ENCODE peak calls at places on chromosome 15, in nine cellular contexts. One of them, this sample, is unnamed. For H3K27me3, the result is how much of the 10 kb centered on the place peaks cover.

GRCh38 chr15:92719024-92719423 is 63.4 kb upstream of the FAM174B start:
- DNase-seq in testis: no peak
- DNase-seq in stomach: no peak
- DNase-seq in right lobe of liver: no peak
- DNase-seq in spleen: no peak
- DNase-seq in GM12878: no peak
- DNase-seq in ovary: no peak
- DNase-seq in tibial nerve: no peak
- DNase-seq in breast epithelium: no peak
- DNase-seq in this sample: no peak

GRCh38 chr15:65133550-65134200 is at the start of gene PDCD7:
- DNase-seq in testis: peak
- DNase-seq in stomach: peak
- DNase-seq in right lobe of liver: peak
- DNase-seq in spleen: peak
- DNase-seq in GM12878: peak
- DNase-seq in ovary: peak
- DNase-seq in tibial nerve: peak
- DNase-seq in breast epithelium: peak
- DNase-seq in this sample: peak

GRCh38 chr15:73746883-73747282 is 6.3 kb downstream of the INSYN1 start:
- DNase-seq in testis: no peak
- DNase-seq in stomach: no peak
- DNase-seq in right lobe of liver: no peak
- DNase-seq in spleen: no peak
- DNase-seq in GM12878: no peak
- DNase-seq in ovary: no peak
- DNase-seq in tibial nerve: no peak
- DNase-seq in breast epithelium: no peak
- DNase-seq in this sample: no peak

GRCh38 chr15:67857220-67857619 is 17.4 kb upstream of the RNU6-1 start:
- DNase-seq in testis: no peak
- DNase-seq in stomach: no peak
- DNase-seq in right lobe of liver: no peak
- DNase-seq in spleen: no peak
- DNase-seq in GM12878: no peak
- DNase-seq in ovary: no peak
- DNase-seq in tibial nerve: no peak
- DNase-seq in breast epithelium: no peak
- DNase-seq in this sample: no peak

GRCh38 chr15:98649621-98649995 is 1.3 kb downstream of the IGF1R start:
- DNase-seq in testis: no peak
- DNase-seq in stomach: peak
- DNase-seq in right lobe of liver: peak
- DNase-seq in spleen: no peak
- DNase-seq in GM12878: no peak
- DNase-seq in ovary: peak
- DNase-seq in tibial nerve: no peak
- DNase-seq in breast epithelium: no peak
- DNase-seq in this sample: no peak

GRCh38 chr15:68589012-68589411 is 10.2 kb downstream of the CORO2B start:
- DNase-seq in testis: no peak
- DNase-seq in stomach: no peak
- DNase-seq in right lobe of liver: no peak
- DNase-seq in spleen: no peak
- DNase-seq in GM12878: no peak
- DNase-seq in ovary: no peak
- DNase-seq in tibial nerve: no peak
- DNase-seq in breast epithelium: no peak
- DNase-seq in this sample: no peak

GRCh38 chr15:78317145-78317836 is 17.9 kb upstream of the SKIC8 start:
- DNase-seq in testis: no peak
- DNase-seq in stomach: peak
- DNase-seq in right lobe of liver: no peak
- DNase-seq in spleen: peak
- DNase-seq in GM12878: no peak
- DNase-seq in ovary: no peak
- DNase-seq in tibial nerve: no peak
- DNase-seq in breast epithelium: no peak
- DNase-seq in this sample: no peak

GRCh38 chr15:55937040-55937439 is 56.4 kb downstream of the NEDD4 start:
- DNase-seq in testis: no peak
- DNase-seq in stomach: no peak
- DNase-seq in right lobe of liver: no peak
- DNase-seq in spleen: no peak
- DNase-seq in GM12878: no peak
- DNase-seq in ovary: no peak
- DNase-seq in tibial nerve: no peak
- DNase-seq in breast epithelium: no peak
- DNase-seq in this sample: no peak

GRCh38 chr15:69593981-69594966 is 141.7 kb downstream of the RPLP1 start:
- DNase-seq in testis: peak
- DNase-seq in stomach: peak
- DNase-seq in right lobe of liver: peak
- DNase-seq in spleen: no peak
- DNase-seq in GM12878: no peak
- DNase-seq in ovary: peak
- DNase-seq in tibial nerve: peak
- DNase-seq in breast epithelium: peak
- DNase-seq in this sample: no peak

GRCh38 chr15:37824717-37825382 is 109.6 kb upstream of the TMCO5A start:
- DNase-seq in testis: no peak
- DNase-seq in stomach: no peak
- DNase-seq in right lobe of liver: no peak
- DNase-seq in spleen: no peak
- DNase-seq in GM12878: no peak
- DNase-seq in ovary: no peak
- DNase-seq in tibial nerve: no peak
- DNase-seq in breast epithelium: no peak
- DNase-seq in this sample: no peak

GRCh38 chr15:41490355-41490754 is 3.3 kb upstream of the ITPKA start:
- DNase-seq in testis: no peak
- DNase-seq in stomach: no peak
- DNase-seq in right lobe of liver: no peak
- DNase-seq in spleen: no peak
- DNase-seq in GM12878: peak
- DNase-seq in ovary: no peak
- DNase-seq in tibial nerve: no peak
- DNase-seq in breast epithelium: no peak
- DNase-seq in this sample: no peak

GRCh38 chr15:33490703-33491102 is 179.9 kb downstream of the RYR3 start:
- DNase-seq in testis: no peak
- DNase-seq in stomach: no peak
- DNase-seq in right lobe of liver: no peak
- DNase-seq in spleen: no peak
- DNase-seq in GM12878: no peak
- DNase-seq in ovary: no peak
- DNase-seq in tibial nerve: no peak
- DNase-seq in breast epithelium: no peak
- DNase-seq in this sample: no peak

DNA sequence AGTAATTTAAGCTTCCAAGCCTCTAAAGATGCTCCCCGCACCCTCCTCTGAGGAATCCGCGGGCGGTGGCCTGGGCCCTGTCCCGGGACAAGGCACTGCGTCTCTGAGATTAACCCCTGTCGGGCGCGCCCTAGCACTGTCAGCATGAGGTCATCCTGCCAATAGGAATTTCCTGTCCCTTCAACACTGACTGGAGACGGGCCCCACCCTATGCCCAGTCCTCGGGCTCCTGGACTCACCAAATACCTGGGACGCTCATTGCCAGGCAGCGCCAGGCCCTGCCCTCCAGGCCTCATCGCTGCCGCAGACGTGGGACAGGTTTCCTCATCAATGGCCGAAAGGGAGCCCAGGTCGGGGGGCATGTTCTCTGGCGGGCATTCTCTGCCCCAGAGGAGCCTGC is 67.6 kb upstream of the SH3GL3 start:
- DNase-seq in testis: no peak
- DNase-seq in stomach: no peak
- DNase-seq in right lobe of liver: no peak
- DNase-seq in spleen: no peak
- DNase-seq in GM12878: no peak
- DNase-seq in ovary: no peak
- DNase-seq in tibial nerve: no peak
- DNase-seq in breast epithelium: no peak
- DNase-seq in this sample: no peak
- H3K4me3 ChIP-seq in testis: peak
- H3K4me3 ChIP-seq in stomach: no peak
- H3K4me3 ChIP-seq in right lobe of liver: no peak
- H3K4me3 ChIP-seq in spleen: no peak
- H3K4me3 ChIP-seq in GM12878: no peak
- H3K4me3 ChIP-seq in ovary: no peak
- H3K4me3 ChIP-seq in tibial nerve: no peak
- H3K4me3 ChIP-seq in breast epithelium: peak
- H3K4me3 ChIP-seq in this sample: peak

DNA sequence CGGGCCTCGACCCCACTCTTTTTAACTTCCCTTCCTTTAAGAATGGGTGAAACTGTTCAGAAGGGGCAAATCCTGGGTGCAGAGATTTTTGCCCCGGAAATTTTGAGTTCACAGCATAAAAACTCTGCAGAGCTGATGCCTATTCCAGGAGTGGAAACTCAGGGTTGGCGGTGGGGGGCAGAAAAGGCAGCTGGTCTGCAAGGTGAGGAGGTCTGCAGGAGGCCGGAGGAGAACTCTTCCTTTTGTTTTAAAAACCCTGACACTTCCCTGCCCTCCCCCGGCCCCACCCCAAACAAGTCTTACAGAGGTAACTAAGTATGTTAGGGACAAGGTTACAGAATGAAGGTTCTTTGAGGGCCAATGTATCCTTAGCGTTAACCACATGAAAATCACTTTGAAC is 276.5 kb upstream of the NR2F2 start:
- DNase-seq in testis: no peak
- DNase-seq in stomach: no peak
- DNase-seq in right lobe of liver: no peak
- DNase-seq in spleen: no peak
- DNase-seq in GM12878: no peak
- DNase-seq in ovary: no peak
- DNase-seq in tibial nerve: no peak
- DNase-seq in breast epithelium: no peak
- DNase-seq in this sample: no peak
- H3K27me3 ChIP-seq in testis: under half
- H3K27me3 ChIP-seq in stomach: under half
- H3K27me3 ChIP-seq in right lobe of liver: under half
- H3K27me3 ChIP-seq in spleen: under half
- H3K27me3 ChIP-seq in GM12878: under half
- H3K27me3 ChIP-seq in ovary: under half
- H3K27me3 ChIP-seq in tibial nerve: under half
- H3K27me3 ChIP-seq in breast epithelium: under half
- H3K27me3 ChIP-seq in this sample: under half

GRCh38 chr15:66842710-66843441 is 140.8 kb downstream of the SMAD6 start:
- DNase-seq in testis: peak
- DNase-seq in stomach: peak
- DNase-seq in right lobe of liver: peak
- DNase-seq in spleen: peak
- DNase-seq in GM12878: no peak
- DNase-seq in ovary: peak
- DNase-seq in tibial nerve: peak
- DNase-seq in breast epithelium: peak
- DNase-seq in this sample: no peak

GRCh38 chr15:66840615-66841014 is 138.6 kb downstream of the SMAD6 start:
- DNase-seq in testis: no peak
- DNase-seq in stomach: no peak
- DNase-seq in right lobe of liver: no peak
- DNase-seq in spleen: no peak
- DNase-seq in GM12878: no peak
- DNase-seq in ovary: no peak
- DNase-seq in tibial nerve: no peak
- DNase-seq in breast epithelium: no peak
- DNase-seq in this sample: no peak

GRCh38 chr15:66844041-66844746 is 142.2 kb downstream of the SMAD6 start:
- DNase-seq in testis: no peak
- DNase-seq in stomach: no peak
- DNase-seq in right lobe of liver: no peak
- DNase-seq in spleen: no peak
- DNase-seq in GM12878: no peak
- DNase-seq in ovary: no peak
- DNase-seq in tibial nerve: no peak
- DNase-seq in breast epithelium: no peak
- DNase-seq in this sample: no peak

GRCh38 chr15:66843581-66843980 is 141.5 kb downstream of the SMAD6 start:
- DNase-seq in testis: no peak
- DNase-seq in stomach: no peak
- DNase-seq in right lobe of liver: no peak
- DNase-seq in spleen: no peak
- DNase-seq in GM12878: no peak
- DNase-seq in ovary: no peak
- DNase-seq in tibial nerve: no peak
- DNase-seq in breast epithelium: no peak
- DNase-seq in this sample: no peak

GRCh38 chr15:66841953-66842681 is 140.1 kb downstream of the SMAD6 start:
- DNase-seq in testis: peak
- DNase-seq in stomach: peak
- DNase-seq in right lobe of liver: peak
- DNase-seq in spleen: peak
- DNase-seq in GM12878: no peak
- DNase-seq in ovary: peak
- DNase-seq in tibial nerve: peak
- DNase-seq in breast epithelium: peak
- DNase-seq in this sample: peak
- TF ChIP-seq POLR2A in testis: no peak
- TF ChIP-seq POLR2A in stomach: no peak
- TF ChIP-seq POLR2A in right lobe of liver: peak
- TF ChIP-seq POLR2A in spleen: no peak
- TF ChIP-seq POLR2A in GM12878: no peak
- TF ChIP-seq POLR2A in ovary: peak
- TF ChIP-seq POLR2A in tibial nerve: peak
- TF ChIP-seq POLR2A in breast epithelium: no peak
- TF ChIP-seq POLR2A in this sample: no peak

GRCh38 chr15:66503780-66504562 is 684 bp downstream of the RPL4 start:
- DNase-seq in testis: peak
- DNase-seq in stomach: no peak
- DNase-seq in right lobe of liver: no peak
- DNase-seq in spleen: no peak
- DNase-seq in GM12878: no peak
- DNase-seq in ovary: no peak
- DNase-seq in tibial nerve: no peak
- DNase-seq in breast epithelium: no peak
- DNase-seq in this sample: no peak

GRCh38 chr15:66508293-66508883 is 3.3 kb downstream of the ZWILCH start:
- DNase-seq in testis: no peak
- DNase-seq in stomach: no peak
- DNase-seq in right lobe of liver: no peak
- DNase-seq in spleen: no peak
- DNase-seq in GM12878: peak
- DNase-seq in ovary: no peak
- DNase-seq in tibial nerve: no peak
- DNase-seq in breast epithelium: no peak
- DNase-seq in this sample: no peak

GRCh38 chr15:66505430-66505811 is 295 bp downstream of the ZWILCH start:
- DNase-seq in testis: no peak
- DNase-seq in stomach: no peak
- DNase-seq in right lobe of liver: no peak
- DNase-seq in spleen: no peak
- DNase-seq in GM12878: no peak
- DNase-seq in ovary: no peak
- DNase-seq in tibial nerve: no peak
- DNase-seq in breast epithelium: no peak
- DNase-seq in this sample: no peak

GRCh38 chr15:66504563-66505429 is at the start of the genes RPL4 and ZWILCH:
- DNase-seq in testis: peak
- DNase-seq in stomach: peak
- DNase-seq in right lobe of liver: peak
- DNase-seq in spleen: peak
- DNase-seq in GM12878: peak
- DNase-seq in ovary: peak
- DNase-seq in tibial nerve: peak
- DNase-seq in breast epithelium: peak
- DNase-seq in this sample: peak

GRCh38 chr15:66505818-66506217 is 692 bp downstream of the ZWILCH start:
- DNase-seq in testis: no peak
- DNase-seq in stomach: no peak
- DNase-seq in right lobe of liver: no peak
- DNase-seq in spleen: no peak
- DNase-seq in GM12878: no peak
- DNase-seq in ovary: no peak
- DNase-seq in tibial nerve: no peak
- DNase-seq in breast epithelium: no peak
- DNase-seq in this sample: no peak
- H3K4me3 ChIP-seq in testis: peak
- H3K4me3 ChIP-seq in stomach: peak
- H3K4me3 ChIP-seq in right lobe of liver: peak
- H3K4me3 ChIP-seq in spleen: peak
- H3K4me3 ChIP-seq in GM12878: peak
- H3K4me3 ChIP-seq in ovary: peak
- H3K4me3 ChIP-seq in tibial nerve: peak
- H3K4me3 ChIP-seq in breast epithelium: peak
- H3K4me3 ChIP-seq in this sample: peak

This sample was measured in esophagus squamous epithelium.